ENCODE peak calls at places on chromosomes 2 and 18, in nine cellular contexts. J is breast epithelium, P is HCT116, N is stomach, Y is sigmoid colon, B is IMR-90, S is tibial nerve, F is body of pancreas, T is Peyer's patch. M is an unnamed sample.
A peak's percentile ranks its signal among the peaks of the same experiment; 100 is the strongest.

GRCh38 chr18:361941-362913 is 94.4 kb upstream of the THOC1 start:
- DNase-seq in F (peak; percentile 27), P (no peak), J (no peak), T (no peak), B (peak; percentile 81), Y (peak; percentile 78), N (no peak), S (peak; percentile 41), M (no peak)

GRCh38 chr2:231670892-231671616 is 37.3 kb upstream of the PTMA start:
- DNase-seq in S (no peak), Y (peak; percentile 71), T (peak; percentile 64), N (peak; percentile 42), B (no peak), P (no peak), J (no peak), F (no peak), M (no peak)

GRCh38 chr2:11729362-11730212 is 16.8 kb upstream of the LPIN1 start:
- DNase-seq in B (no peak), N (no peak), Y (no peak), F (no peak), J (no peak), S (no peak), P (no peak), T (no peak), M (no peak)

GRCh38 chr2:12712871-12713270 is 3.9 kb upstream of the TRIB2 start:
- DNase-seq in T (no peak), B (peak; percentile 87), F (no peak), Y (no peak), N (no peak), S (no peak), J (no peak), P (no peak), M (no peak)

GRCh38 chr18:56926740-56927139 is 220.1 kb upstream of the BOD1L2 start:
- DNase-seq in S (no peak), T (no peak), P (no peak), F (no peak), Y (no peak), B (no peak), N (no peak), J (no peak), M (no peak)

GRCh38 chr2:112924855-112925254 is 13.9 kb downstream of the IL37 start:
- DNase-seq in T (no peak), B (no peak), N (peak; percentile 42), Y (no peak), S (no peak), J (no peak), P (no peak), F (no peak), M (no peak)

GRCh38 chr18:6219116-6219717 is 195.5 kb downstream of the L3MBTL4 start:
- DNase-seq in P (no peak), B (peak; percentile 73), F (no peak), N (no peak), Y (no peak), S (no peak), T (no peak), J (no peak), M (peak; percentile 67)

GRCh38 chr2:3730646-3731045 is 27.3 kb downstream of the DCDC2C start:
- DNase-seq in P (no peak), S (no peak), T (no peak), B (peak; percentile 41), F (no peak), Y (no peak), N (no peak), J (no peak), M (no peak)

GRCh38 chr18:22564036-22564435 is 146.3 kb upstream of the CTAGE1 start:
- DNase-seq in Y (no peak), B (peak; percentile 71), P (no peak), N (no peak), J (no peak), T (no peak), S (no peak), F (no peak), M (no peak)

GRCh38 chr2:41038408-41038807 is 586.5 kb upstream of the SLC8A1 start:
- DNase-seq in S (no peak), J (no peak), P (no peak), T (no peak), N (no peak), Y (no peak), B (peak; percentile 40), F (no peak), M (no peak)

GRCh38 chr18:32613821-32614220 is 143.1 kb upstream of the GAREM1 start:
- DNase-seq in P (no peak), B (no peak), T (no peak), J (no peak), F (no peak), S (no peak), Y (no peak), N (no peak), M (no peak)

GRCh38 chr2:121999273-121999672 is 243.8 kb downstream of the TSN start:
- DNase-seq in S (no peak), Y (no peak), N (no peak), J (no peak), P (no peak), T (no peak), F (no peak), B (peak; percentile 63), M (no peak)

GRCh38 chr2:142310530-142310929 is 179.7 kb upstream of the LRP1B start:
- DNase-seq in B (no peak), J (no peak), P (no peak), T (no peak), S (no peak), F (no peak), N (no peak), Y (no peak), M (no peak)

GRCh38 chr2:15334650-15335326 is 226.3 kb downstream of the NBAS start:
- DNase-seq in T (no peak), Y (no peak), F (no peak), S (no peak), B (peak; percentile 57), J (no peak), N (no peak), P (no peak), M (no peak)

GRCh38 chr2:149000168-149000938 is 38.1 kb upstream of the LYPD6B start:
- DNase-seq in N (no peak), Y (no peak), J (no peak), B (no peak), F (no peak), T (no peak), P (no peak), S (no peak), M (no peak)

GRCh38 chr2:43045866-43046265 is 180.5 kb downstream of the ZFP36L2 start:
- DNase-seq in T (no peak), J (no peak), P (no peak), S (no peak), N (no peak), F (no peak), Y (no peak), B (no peak), M (no peak)
- H3K4me1 ChIP-seq in T (no peaks in the 10 kb centered on the region), J (no peaks in the 10 kb centered on the region), P (peaks cover 15% of the 10 kb centered on the region), S (peaks cover 18% of the 10 kb centered on the region), N (peaks cover 26% of the 10 kb centered on the region), F (peaks cover 3% of the 10 kb centered on the region), Y (peaks cover 28% of the 10 kb centered on the region), B (peaks cover 35% of the 10 kb centered on the region), M (peaks cover 32% of the 10 kb centered on the region)

GRCh38 chr2:177916342-177916741 is 156.2 kb downstream of the PDE11A start:
- DNase-seq in T (no peak), B (no peak), P (no peak), S (no peak), Y (no peak), J (no peak), N (no peak), F (no peak), M (no peak)
- TF ChIP-seq POLR2A in T (no peak), B (no peak), P (no peak), S (no peak), Y (no peak), J (no peak), N (no peak), F (no peak), M (no peak)

GRCh38 chr2:30268296-30268871 is 37.0 kb downstream of the LBH start:
- DNase-seq in N (no peak), P (no peak), Y (no peak), J (no peak), S (no peak), F (no peak), T (no peak), B (no peak), M (no peak)
- H3K4me1 ChIP-seq in N (peaks cover 17% of the 10 kb centered on the region), P (peaks cover 9% of the 10 kb centered on the region), Y (peaks cover 13% of the 10 kb centered on the region), J (no peaks in the 10 kb centered on the region), S (no peaks in the 10 kb centered on the region), F (peaks cover 5% of the 10 kb centered on the region), T (peaks cover 8% of the 10 kb centered on the region), B (peaks cover 19% of the 10 kb centered on the region), M (peaks cover 16% of the 10 kb centered on the region)

GRCh38 chr2:46300406-46300832 is 3.2 kb downstream of the EPAS1 start:
- DNase-seq in N (no peak), B (no peak), P (no peak), S (no peak), Y (no peak), F (peak; percentile 34), T (no peak), J (no peak), M (no peak)

GRCh38 chr2:46299365-46300263 is 2.4 kb downstream of the EPAS1 start:
- DNase-seq in B (peak; percentile 62), T (peak; percentile 70), Y (peak; percentile 88), P (no peak), N (peak; percentile 75), F (peak; percentile 84), J (peak; percentile 55), S (peak; percentile 65), M (peak; percentile 66)

GRCh38 chr2:46297546-46298271 is 502 bp downstream of the EPAS1 start:
- DNase-seq in Y (peak; percentile 75), T (peak; percentile 93), J (peak; percentile 86), S (peak; percentile 41), B (no peak), N (peak; percentile 89), F (peak; percentile 91), P (no peak), M (peak; percentile 69)

GRCh38 chr2:46298272-46298521 is 990 bp downstream of the EPAS1 start:
- DNase-seq in J (no peak), S (no peak), T (no peak), P (no peak), F (no peak), Y (no peak), N (no peak), B (no peak), M (no peak)

GRCh38 chr2:46298522-46299351 is 1.5 kb downstream of the EPAS1 start:
- DNase-seq in N (peak; percentile 75), S (peak; percentile 41), F (peak; percentile 76), B (peak; percentile 47), J (peak; percentile 54), Y (peak; percentile 77), P (no peak), T (peak; percentile 76), M (peak; percentile 53)
- TF ChIP-seq POLR2A in N (no peak), S (peak; percentile 10), F (no peak), B (peak; percentile 16), J (peak; percentile 6), Y (no peak), P (no peak), T (peak; percentile 24), M (no peak)

GRCh38 chr2:64262068-64262467 is 117.8 kb upstream of the PELI1 start:
- DNase-seq in N (peak; percentile 35), J (no peak), P (no peak), B (no peak), F (peak; percentile 73), S (no peak), T (peak; percentile 70), Y (no peak), M (peak; percentile 30)
- H3K4me1 ChIP-seq in N (no peaks in the 10 kb centered on the region), J (peaks cover 4% of the 10 kb centered on the region), P (peaks cover 20% of the 10 kb centered on the region), B (no peaks in the 10 kb centered on the region), F (peaks cover 10% of the 10 kb centered on the region), S (peaks cover 17% of the 10 kb centered on the region), T (no peaks in the 10 kb centered on the region), Y (peaks cover 7% of the 10 kb centered on the region), M (peaks cover 3% of the 10 kb centered on the region)